ENCODE peak calls at places on chromosomes 13 and 19, in four cellular contexts. M, N, H and A are unnamed samples. For H3K9me3, H3K4me1 and H3K36me3, the result is how much of the 10 kb centered on the place peaks cover.

GRCh38 chr19:47022541-47023447 is 3.2 kb downstream of the NPAS1 start:
- DNase-seq in M (no peak), N (no peak), H (no peak), A (no peak)

GRCh38 chr13:97310809-97311436 is 88.8 kb downstream of the MBNL2 start:
- DNase-seq in M (no peak), N (no peak), H (no peak), A (no peak)

GRCh38 chr13:42327725-42328124 is 55.8 kb downstream of the AKAP11 start:
- DNase-seq in M (no peak), N (no peak), H (no peak), A (no peak)

GRCh38 chr19:2294377-2295335 is 12.7 kb upstream of the PEAK3 start:
- DNase-seq in M (no peak), N (no peak), H (no peak), A (no peak)

GRCh38 chr19:55369651-55370304 is 485 bp downstream of the IL11 start:
- DNase-seq in M (no peak), N (no peak), H (no peak), A (no peak)

GRCh38 chr19:389246-389934 is 19.6 kb downstream of the C2CD4C start:
- DNase-seq in M (no peak), N (no peak), H (no peak), A (no peak)

GRCh38 chr19:54329476-54330165 is 9.3 kb downstream of the LILRA4 start:
- DNase-seq in M (no peak), N (no peak), H (no peak), A (no peak)

GRCh38 chr13:113794086-113794485 is 35.1 kb downstream of the TMEM255B start:
- DNase-seq in M (no peak), N (peak), H (peak), A (no peak)

GRCh38 chr13:77833331-77833863 is 85.2 kb downstream of the EDNRB start:
- DNase-seq in M (peak), N (no peak), H (no peak), A (no peak)

GRCh38 chr19:8576273-8576993 is 809 bp downstream of the MYO1F start:
- DNase-seq in M (no peak), N (peak), H (peak), A (no peak)

GRCh38 chr13:59666504-59666903 is 497.2 kb downstream of the DIAPH3 start:
- DNase-seq in M (no peak), N (no peak), H (no peak), A (no peak)

GRCh38 chr19:1355974-1356865 is 27.5 kb upstream of the NDUFS7 start:
- DNase-seq in M (no peak), N (no peak), H (no peak), A (no peak)

GRCh38 chr13:101408154-101408553 is 8.2 kb downstream of the NALCN start:
- DNase-seq in M (no peak), N (no peak), H (no peak), A (no peak)

GRCh38 chr19:18000480-18000980 is 7.4 kb upstream of the ARRDC2 start:
- DNase-seq in M (no peak), N (no peak), H (no peak), A (no peak)

GRCh38 chr13:51747438-51748434 is 56.2 kb downstream of the DHRS12 start:
- DNase-seq in M (no peak), N (no peak), H (no peak), A (no peak)

GRCh38 chr13:87536499-87536898 is 134.7 kb upstream of the SLITRK5 start:
- DNase-seq in M (no peak), N (no peak), H (no peak), A (no peak)

GRCh38 chr13:97328222-97328790 is 105.7 kb upstream of the RAP2A start:
- DNase-seq in M (no peak), N (no peak), H (no peak), A (no peak)

GRCh38 chr13:113843864-113844556 is 19.9 kb downstream of the GAS6 start:
- DNase-seq in M (peak), N (peak), H (peak), A (no peak)

GRCh38 chr19:57709616-57710015 is 612 bp upstream of the ZNF154 start:
- DNase-seq in M (no peak), N (no peak), H (no peak), A (no peak)
- H3K9me3 ChIP-seq in M (half or more), N (half or more), H (half or more), A (under half)

GRCh38 chr13:110645750-110646149 is 30.4 kb downstream of the NAXD start:
- DNase-seq in M (no peak), N (no peak), H (no peak), A (no peak)

GRCh38 chr13:110643324-110643723 is 28.0 kb downstream of the NAXD start:
- DNase-seq in M (no peak), N (no peak), H (no peak), A (no peak)

GRCh38 chr13:110642291-110642981 is 27.1 kb downstream of the NAXD start:
- DNase-seq in M (no peak), N (no peak), H (no peak), A (no peak)

GRCh38 chr13:110644892-110645521 is 29.7 kb downstream of the NAXD start:
- DNase-seq in M (peak), N (peak), H (peak), A (peak)

GRCh38 chr13:110643768-110644421 is 28.6 kb downstream of the NAXD start:
- DNase-seq in M (no peak), N (no peak), H (no peak), A (no peak)
- H3K4me1 ChIP-seq in M (under half), N (under half), H (under half), A (under half)

GRCh38 chr19:51354742-51355148 is 11.4 kb downstream of the ETFB start:
- DNase-seq in M (no peak), N (no peak), H (no peak), A (peak)

GRCh38 chr19:51357952-51358351 is 8.2 kb downstream of the ETFB start:
- DNase-seq in M (no peak), N (no peak), H (no peak), A (no peak)

GRCh38 chr19:51359294-51359693 is 6.9 kb downstream of the ETFB start:
- DNase-seq in M (no peak), N (no peak), H (peak), A (no peak)

GRCh38 chr19:51354103-51354741 is 12.0 kb downstream of the ETFB start:
- DNase-seq in M (no peak), N (no peak), H (no peak), A (no peak)

GRCh38 chr19:51356159-51356801 is 9.9 kb downstream of the ETFB start:
- DNase-seq in M (no peak), N (no peak), H (no peak), A (no peak)
- H3K36me3 ChIP-seq in M (under half), N (under half), H (under half), A (under half)

DNA sequence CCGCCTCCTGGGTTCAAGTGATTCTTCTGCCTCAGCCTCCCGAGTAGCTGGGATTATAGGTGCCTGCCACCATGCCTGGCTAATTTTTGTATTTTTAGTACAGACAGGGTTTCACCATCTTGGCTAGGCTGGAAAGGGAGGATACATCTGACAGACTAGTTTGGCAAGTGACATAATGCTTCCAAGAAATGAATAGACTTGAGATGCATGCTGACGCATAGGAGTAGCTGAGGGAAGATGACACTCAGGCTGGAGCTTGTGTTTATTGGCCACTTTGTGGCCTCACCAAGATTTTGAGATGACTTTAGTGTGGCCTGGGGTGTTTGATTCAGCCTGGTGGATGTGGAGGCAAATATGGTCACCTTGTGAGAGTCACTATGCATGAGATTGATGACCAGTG is 4.0 kb downstream of the ZNF586 start:
- DNase-seq in M (no peak), N (no peak), H (no peak), A (no peak)
- H3K9me3 ChIP-seq in M (half or more), N (half or more), H (under half), A (under half)

DNA sequence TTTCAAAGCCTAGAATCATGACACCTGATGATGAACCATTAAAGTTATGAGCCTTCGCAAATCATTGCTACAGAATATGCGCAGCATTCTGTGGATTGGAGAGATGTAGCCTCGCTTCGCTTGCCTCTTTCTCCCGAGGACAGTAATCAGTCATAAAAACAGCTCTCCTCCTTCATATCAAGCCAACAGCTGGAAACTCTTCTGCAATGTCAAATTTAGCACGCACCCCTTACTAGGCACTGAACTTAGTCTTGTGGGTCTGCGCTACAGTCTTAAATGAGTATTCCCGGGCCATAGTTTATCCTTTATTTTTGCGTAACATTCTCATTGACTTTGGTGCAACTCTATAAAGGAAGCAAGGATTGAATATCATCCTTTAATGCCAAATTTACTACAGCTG is 79.5 kb downstream of the DACH1 start:
- DNase-seq in M (no peak), N (no peak), H (no peak), A (no peak)
- H3K4me1 ChIP-seq in M (under half), N (under half), H (under half), A (under half)

GRCh38 chr13:75794663-75795062 is 158.5 kb downstream of the LMO7 start:
- DNase-seq in M (no peak), N (no peak), H (no peak), A (no peak)
- H3K36me3 ChIP-seq in M (under half), N (under half), H (under half), A (under half)

GRCh38 chr13:109575821-109576220 is 210.6 kb downstream of the IRS2 start:
- DNase-seq in M (no peak), N (no peak), H (no peak), A (no peak)
- H3K9me3 ChIP-seq in M (under half), N (under half), H (under half), A (under half)

GRCh38 chr13:98449273-98449672 is 127.6 kb downstream of the STK24 start:
- DNase-seq in M (no peak), N (no peak), H (no peak), A (no peak)

GRCh38 chr13:98450495-98451167 is 126.3 kb downstream of the STK24 start:
- DNase-seq in M (no peak), N (no peak), H (no peak), A (no peak)

GRCh38 chr13:98451676-98452105 is 125.2 kb downstream of the STK24 start:
- DNase-seq in M (peak), N (no peak), H (no peak), A (no peak)

GRCh38 chr13:98448642-98448928 is 128.3 kb downstream of the STK24 start:
- DNase-seq in M (no peak), N (no peak), H (no peak), A (no peak)

DNA sequence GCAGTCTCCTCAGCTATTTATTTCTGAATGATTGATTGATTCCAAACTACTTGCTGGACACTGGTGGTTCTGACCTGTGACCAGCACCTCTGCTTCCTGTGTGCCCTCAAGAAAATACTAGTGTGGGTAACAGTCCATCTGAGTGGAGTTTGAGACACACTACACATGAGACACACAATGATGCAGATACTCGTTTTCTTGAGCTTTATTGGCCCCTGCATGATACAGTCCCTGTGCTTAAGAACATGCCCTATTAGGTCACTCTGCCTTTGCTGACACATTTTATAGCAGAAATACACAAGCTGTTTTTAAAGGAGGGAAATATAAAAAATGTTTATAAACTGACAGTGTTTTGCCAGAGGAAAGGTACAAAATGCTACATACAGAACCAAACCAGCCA is 126.9 kb downstream of the STK24 start:
- DNase-seq in M (no peak), N (no peak), H (no peak), A (no peak)
- H3K4me1 ChIP-seq in M (half or more), N (under half), H (under half), A (under half)

DNA sequence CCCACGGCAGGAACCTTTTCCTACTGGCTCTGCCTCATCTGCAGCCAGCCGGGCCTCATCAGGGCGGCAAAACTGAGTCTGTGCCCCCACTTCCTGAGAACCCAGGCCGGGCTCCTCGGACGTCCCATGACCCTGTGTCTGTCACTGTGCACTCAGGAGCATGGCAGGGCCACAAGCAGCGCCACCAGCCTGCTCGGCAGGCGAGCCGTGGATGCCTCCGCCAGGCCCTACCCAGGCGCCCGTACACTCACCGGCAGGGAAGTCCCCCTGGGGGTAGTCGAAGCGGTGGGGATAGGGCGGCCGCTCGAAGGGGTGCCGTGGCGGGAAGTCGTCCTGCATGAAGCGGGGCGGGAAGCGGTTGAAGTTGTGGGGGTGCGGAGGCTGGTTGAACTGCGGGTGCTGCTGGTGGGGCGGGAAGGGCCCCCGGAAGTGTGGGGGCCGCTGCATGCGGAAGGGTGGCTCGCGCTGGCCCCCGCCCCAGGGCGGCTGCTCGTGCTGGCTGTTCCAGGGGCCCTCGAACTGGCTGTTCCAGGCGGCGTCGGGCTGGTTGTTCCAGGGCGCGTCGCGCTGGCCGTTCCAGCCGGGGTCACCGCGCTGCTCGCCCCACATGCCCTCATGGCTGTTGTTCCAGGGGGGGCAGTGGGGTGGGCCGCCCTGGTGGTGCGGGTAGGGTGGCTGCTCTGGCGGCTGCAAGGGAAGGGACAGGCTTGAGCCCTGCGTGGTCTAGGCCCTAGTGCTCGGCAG is 17.1 kb downstream of the CHERP start:
- DNase-seq in M (no peak), N (no peak), H (no peak), A (no peak)
- H3K36me3 ChIP-seq in M (half or more), N (half or more), H (half or more), A (half or more)